ENCODE peak calls at places on chromosome 1, in six cellular contexts. One of them, this sample, is unnamed.
A peak's percentile ranks its signal among the peaks of the same experiment; 100 is the strongest.

GRCh38 chr1:16717174-16718108 is 22.9 kb upstream of the RNU1-4 start:
- DNase-seq in brain microvascular endothelial cell: no peak
- DNase-seq in activated CD4-positive, CD25-positive, alpha-beta regulatory T cell treated with anti-CD3 and anti-CD28 coated beads, Interleukin-2, amount 50 U/mL, for 16 hours: no peak
- DNase-seq in activated CD8-positive, alpha-beta T cell treated with anti-CD3 and anti-CD28 coated beads, Interleukin-2, amount 10 ng/mL, durations not matched to agents 7 days and 5 days: no peak
- DNase-seq in EL: peak; percentile 20
- DNase-seq in caudate nucleus: no peak
- DNase-seq in this sample: no peak

GRCh38 chr1:112341986-112342385 is 54.0 kb upstream of the CTTNBP2NL start:
- DNase-seq in brain microvascular endothelial cell: no peak
- DNase-seq in activated CD4-positive, CD25-positive, alpha-beta regulatory T cell treated with anti-CD3 and anti-CD28 coated beads, Interleukin-2, amount 50 U/mL, for 16 hours: no peak
- DNase-seq in activated CD8-positive, alpha-beta T cell treated with anti-CD3 and anti-CD28 coated beads, Interleukin-2, amount 10 ng/mL, durations not matched to agents 7 days and 5 days: no peak
- DNase-seq in EL: no peak
- DNase-seq in caudate nucleus: no peak
- DNase-seq in this sample: no peak

GRCh38 chr1:205317311-205317917 is 4.1 kb downstream of the NUAK2 start:
- DNase-seq in brain microvascular endothelial cell: no peak
- DNase-seq in activated CD4-positive, CD25-positive, alpha-beta regulatory T cell treated with anti-CD3 and anti-CD28 coated beads, Interleukin-2, amount 50 U/mL, for 16 hours: no peak
- DNase-seq in activated CD8-positive, alpha-beta T cell treated with anti-CD3 and anti-CD28 coated beads, Interleukin-2, amount 10 ng/mL, durations not matched to agents 7 days and 5 days: no peak
- DNase-seq in EL: peak; percentile 27
- DNase-seq in caudate nucleus: no peak
- DNase-seq in this sample: peak; percentile 69

GRCh38 chr1:98854137-98854536 is 150.5 kb downstream of the PLPPR5 start:
- DNase-seq in brain microvascular endothelial cell: no peak
- DNase-seq in activated CD4-positive, CD25-positive, alpha-beta regulatory T cell treated with anti-CD3 and anti-CD28 coated beads, Interleukin-2, amount 50 U/mL, for 16 hours: no peak
- DNase-seq in activated CD8-positive, alpha-beta T cell treated with anti-CD3 and anti-CD28 coated beads, Interleukin-2, amount 10 ng/mL, durations not matched to agents 7 days and 5 days: no peak
- DNase-seq in EL: no peak
- DNase-seq in caudate nucleus: no peak
- DNase-seq in this sample: no peak

GRCh38 chr1:15966081-15966955 is 9.6 kb downstream of the ZBTB17 start:
- DNase-seq in brain microvascular endothelial cell: no peak
- DNase-seq in activated CD4-positive, CD25-positive, alpha-beta regulatory T cell treated with anti-CD3 and anti-CD28 coated beads, Interleukin-2, amount 50 U/mL, for 16 hours: peak; percentile 48
- DNase-seq in activated CD8-positive, alpha-beta T cell treated with anti-CD3 and anti-CD28 coated beads, Interleukin-2, amount 10 ng/mL, durations not matched to agents 7 days and 5 days: peak; percentile 71
- DNase-seq in EL: peak; percentile 58
- DNase-seq in caudate nucleus: no peak
- DNase-seq in this sample: peak; percentile 55

GRCh38 chr1:37739222-37739621 is 25.7 kb downstream of the EPHA10 start:
- DNase-seq in brain microvascular endothelial cell: no peak
- DNase-seq in activated CD4-positive, CD25-positive, alpha-beta regulatory T cell treated with anti-CD3 and anti-CD28 coated beads, Interleukin-2, amount 50 U/mL, for 16 hours: no peak
- DNase-seq in activated CD8-positive, alpha-beta T cell treated with anti-CD3 and anti-CD28 coated beads, Interleukin-2, amount 10 ng/mL, durations not matched to agents 7 days and 5 days: no peak
- DNase-seq in EL: no peak
- DNase-seq in caudate nucleus: no peak
- DNase-seq in this sample: peak; percentile 14

GRCh38 chr1:239678181-239678580 is 291.8 kb downstream of the CHRM3 start:
- DNase-seq in brain microvascular endothelial cell: no peak
- DNase-seq in activated CD4-positive, CD25-positive, alpha-beta regulatory T cell treated with anti-CD3 and anti-CD28 coated beads, Interleukin-2, amount 50 U/mL, for 16 hours: no peak
- DNase-seq in activated CD8-positive, alpha-beta T cell treated with anti-CD3 and anti-CD28 coated beads, Interleukin-2, amount 10 ng/mL, durations not matched to agents 7 days and 5 days: no peak
- DNase-seq in EL: no peak
- DNase-seq in caudate nucleus: no peak
- DNase-seq in this sample: no peak

GRCh38 chr1:26130695-26131094 is 19.1 kb downstream of the PDIK1L start:
- DNase-seq in brain microvascular endothelial cell: no peak
- DNase-seq in activated CD4-positive, CD25-positive, alpha-beta regulatory T cell treated with anti-CD3 and anti-CD28 coated beads, Interleukin-2, amount 50 U/mL, for 16 hours: no peak
- DNase-seq in activated CD8-positive, alpha-beta T cell treated with anti-CD3 and anti-CD28 coated beads, Interleukin-2, amount 10 ng/mL, durations not matched to agents 7 days and 5 days: no peak
- DNase-seq in EL: no peak
- DNase-seq in caudate nucleus: no peak
- DNase-seq in this sample: no peak

GRCh38 chr1:119924948-119925898 is 28.9 kb upstream of the ADAM30 start:
- DNase-seq in brain microvascular endothelial cell: no peak
- DNase-seq in activated CD4-positive, CD25-positive, alpha-beta regulatory T cell treated with anti-CD3 and anti-CD28 coated beads, Interleukin-2, amount 50 U/mL, for 16 hours: no peak
- DNase-seq in activated CD8-positive, alpha-beta T cell treated with anti-CD3 and anti-CD28 coated beads, Interleukin-2, amount 10 ng/mL, durations not matched to agents 7 days and 5 days: no peak
- DNase-seq in EL: no peak
- DNase-seq in caudate nucleus: no peak
- DNase-seq in this sample: no peak

GRCh38 chr1:248837045-248837793 is 805 bp upstream of the ZNF672 start:
- DNase-seq in brain microvascular endothelial cell: no peak
- DNase-seq in activated CD4-positive, CD25-positive, alpha-beta regulatory T cell treated with anti-CD3 and anti-CD28 coated beads, Interleukin-2, amount 50 U/mL, for 16 hours: no peak
- DNase-seq in activated CD8-positive, alpha-beta T cell treated with anti-CD3 and anti-CD28 coated beads, Interleukin-2, amount 10 ng/mL, durations not matched to agents 7 days and 5 days: no peak
- DNase-seq in EL: no peak
- DNase-seq in caudate nucleus: no peak
- DNase-seq in this sample: no peak